ENCODE peak calls at places on chromosomes 11 and 22, in five cellular contexts. Z, R, N, I and Q are unnamed samples.

GRCh38 chr22:27241430-27242110 is 560.0 kb downstream of the MN1 start:
- DNase-seq in R (no peak), Z (no peak), N (no peak), I (no peak), Q (no peak)

GRCh38 chr11:118998388-118998717 is 415 bp downstream of the CENATAC start:
- DNase-seq in I (no peak), Z (no peak), N (no peak), R (no peak), Q (no peak)

GRCh38 chr11:45400594-45400993 is 114.5 kb upstream of the SYT13 start:
- DNase-seq in R (peak), I (no peak), N (no peak), Z (peak), Q (peak)

GRCh38 chr11:64881476-64881875 is 3.1 kb upstream of the EHD1 start:
- DNase-seq in R (no peak), I (no peak), N (no peak), Z (no peak), Q (no peak)

GRCh38 chr11:70517996-70518907 is 119.9 kb downstream of the CTTN start:
- DNase-seq in I (no peak), R (no peak), Z (peak), N (no peak), Q (peak)

GRCh38 chr11:28169816-28170215 is 61.6 kb downstream of the METTL15 start:
- DNase-seq in I (no peak), R (peak), Z (no peak), N (no peak), Q (no peak)

GRCh38 chr11:64864473-64865285 is 13.7 kb downstream of the EHD1 start:
- DNase-seq in R (peak), I (no peak), Z (peak), N (no peak), Q (no peak)

GRCh38 chr22:27420817-27421361 is 380.7 kb downstream of the MN1 start:
- DNase-seq in I (no peak), N (no peak), R (peak), Z (peak), Q (no peak)

GRCh38 chr22:30575859-30576258 is 1.4 kb upstream of the GAL3ST1 start:
- DNase-seq in R (no peak), N (no peak), I (no peak), Z (no peak), Q (no peak)

GRCh38 chr11:35618497-35619029 is 303 bp downstream of the FJX1 start:
- DNase-seq in R (no peak), Z (peak), N (peak), I (no peak), Q (no peak)